ENCODE peak calls at places on chromosome 9, in six cellular contexts. H, E, D, M, X and I are unnamed samples.

GRCh38 chr9:98031935-98032334 is 24.6 kb upstream of the NANS start:
- DNase-seq in M (no peak), D (no peak), H (no peak), X (no peak), E (no peak), I (peak)

GRCh38 chr9:110152704-110153374 is 55.1 kb downstream of the C9orf152 start:
- DNase-seq in H (no peak), X (no peak), M (no peak), D (no peak), E (no peak), I (peak)

GRCh38 chr9:137665697-137666504 is 47.1 kb downstream of the EHMT1 start:
- DNase-seq in H (no peak), D (no peak), E (no peak), X (peak), M (no peak), I (peak)

GRCh38 chr9:95670122-95670521 is 153.4 kb upstream of the PTCH1 start:
- DNase-seq in X (no peak), H (no peak), M (no peak), E (no peak), D (no peak), I (no peak)

GRCh38 chr9:137757613-137758029 is 120.0 kb upstream of the CACNA1B start:
- DNase-seq in D (peak), M (no peak), X (no peak), E (no peak), H (no peak), I (peak)

GRCh38 chr9:136059851-136060670 is 35.0 kb downstream of the NACC2 start:
- DNase-seq in E (no peak), D (no peak), X (no peak), M (peak), H (no peak), I (peak)

GRCh38 chr9:77156646-77157371 is 20.5 kb upstream of the VPS13A start:
- DNase-seq in M (no peak), X (no peak), H (no peak), E (peak), D (no peak), I (peak)

GRCh38 chr9:93111001-93111370 is 15.0 kb downstream of the CARD19 start:
- DNase-seq in E (no peak), H (peak), D (no peak), M (peak), X (no peak), I (no peak)

GRCh38 chr9:94086468-94086867 is 2.2 kb downstream of the PTPDC1 start:
- DNase-seq in E (no peak), M (no peak), D (no peak), H (no peak), X (no peak), I (peak)

GRCh38 chr9:81002242-81002641 is 687.1 kb downstream of the TLE1 start:
- DNase-seq in D (peak), M (no peak), H (no peak), E (no peak), X (no peak), I (no peak)
- TF ChIP-seq CTCF in D (no peak), M (no peak), H (no peak), E (no peak), X (no peak), I (no peak)

GRCh38 chr9:131406567-131407436 is 12.9 kb downstream of the PRRC2B start:
- DNase-seq in E (no peak), H (no peak), M (no peak), X (no peak), D (no peak), I (peak)

GRCh38 chr9:131409458-131409992 is 15.6 kb downstream of the PRRC2B start:
- DNase-seq in D (no peak), E (no peak), X (no peak), H (no peak), M (no peak), I (no peak)

GRCh38 chr9:131410051-131410491 is 16.2 kb downstream of the PRRC2B start:
- DNase-seq in X (no peak), H (no peak), M (no peak), E (no peak), D (no peak), I (peak)

GRCh38 chr9:131405858-131406566 is 12.1 kb downstream of the PRRC2B start:
- DNase-seq in E (no peak), X (no peak), H (no peak), M (no peak), D (no peak), I (no peak)

GRCh38 chr9:131407717-131408195 is 13.9 kb downstream of the PRRC2B start:
- DNase-seq in X (no peak), M (peak), E (no peak), H (peak), D (no peak), I (peak)
- H3K4me3 ChIP-seq in X (peak), M (peak), E (peak), H (no peak), D (no peak), I (peak)

DNA sequence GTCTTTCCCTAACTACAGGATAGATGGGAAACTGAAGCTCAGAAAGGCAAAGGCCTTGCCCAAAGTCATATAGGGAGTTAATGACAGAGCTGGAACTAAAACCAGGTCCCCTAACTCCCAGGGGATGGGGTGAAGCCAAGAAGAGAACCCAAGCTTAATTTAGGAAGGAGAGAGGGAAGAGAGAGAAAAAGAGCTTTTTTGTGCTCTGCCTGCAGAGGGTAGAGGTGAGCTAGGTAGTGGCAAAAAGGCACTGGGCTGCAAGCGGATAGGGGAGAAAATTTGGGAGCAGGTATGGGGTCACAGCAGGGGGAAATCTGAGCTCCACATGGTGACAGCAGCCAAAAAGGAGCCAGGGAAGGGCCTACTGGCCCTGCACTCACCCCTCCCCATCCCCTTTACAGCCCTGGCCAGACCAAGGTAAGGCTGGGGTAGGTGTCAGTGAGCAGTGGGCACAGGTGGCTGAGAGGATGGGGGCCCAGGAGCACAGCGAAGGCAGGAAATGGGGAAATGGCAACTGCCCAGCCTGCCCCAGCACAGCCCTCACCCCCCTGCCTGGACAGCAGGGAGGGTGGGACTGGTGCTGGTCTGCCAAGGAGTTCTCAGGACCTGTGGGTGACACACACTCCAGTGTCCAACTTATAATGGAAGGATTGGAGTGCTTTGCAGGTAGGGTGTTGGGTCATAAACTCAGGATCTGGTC is 3.3 kb downstream of the ENHO start:
- DNase-seq in D (no peak), H (no peak), M (no peak), E (no peak), X (no peak), I (no peak)
- TF ChIP-seq CTCF in D (no peak), H (no peak), M (no peak), E (no peak), X (no peak), I (no peak)

GRCh38 chr9:123998970-123999621 is 12.5 kb upstream of the LHX2 start:
- DNase-seq in H (no peak), D (no peak), E (no peak), M (no peak), X (no peak), I (no peak)

GRCh38 chr9:124000161-124000783 is 11.3 kb upstream of the LHX2 start:
- DNase-seq in M (no peak), E (no peak), D (no peak), H (no peak), X (no peak), I (no peak)

GRCh38 chr9:123998278-123998925 is 13.2 kb upstream of the LHX2 start:
- DNase-seq in E (no peak), M (no peak), H (no peak), X (no peak), D (no peak), I (no peak)

GRCh38 chr9:124000784-124001444 is 10.7 kb upstream of the LHX2 start:
- DNase-seq in H (no peak), X (no peak), E (no peak), M (no peak), D (no peak), I (no peak)

GRCh38 chr9:123999668-124000067 is 11.9 kb upstream of the LHX2 start:
- DNase-seq in H (no peak), E (no peak), X (no peak), M (no peak), D (no peak), I (no peak)
- H3K4me3 ChIP-seq in H (no peak), E (no peak), X (peak), M (peak), D (no peak), I (no peak)

GRCh38 chr9:27485158-27485557 is 38.9 kb upstream of the IFNK start:
- DNase-seq in E (no peak), D (no peak), X (no peak), M (no peak), H (no peak), I (no peak)

GRCh38 chr9:27487128-27487527 is 37.0 kb upstream of the IFNK start:
- DNase-seq in E (no peak), D (no peak), H (no peak), M (no peak), X (no peak), I (no peak)

GRCh38 chr9:27489087-27489876 is 34.8 kb upstream of the IFNK start:
- DNase-seq in E (no peak), M (no peak), D (no peak), H (no peak), X (no peak), I (no peak)

GRCh38 chr9:27491164-27491563 is 32.9 kb upstream of the IFNK start:
- DNase-seq in E (no peak), D (no peak), X (no peak), M (no peak), H (no peak), I (no peak)

GRCh38 chr9:27487927-27488326 is 36.2 kb upstream of the IFNK start:
- DNase-seq in M (no peak), D (peak), X (no peak), E (no peak), H (no peak), I (no peak)
- TF ChIP-seq CTCF in M (no peak), D (no peak), X (no peak), E (no peak), H (no peak), I (no peak)